ENCODE peak calls at places on chromosomes 7 and 10, in eight cellular contexts. Q is cardiac fibroblast, H is Panc1, Z is fibroblast of villous mesenchyme, R is colonic mucosa, J is pancreas, L is cardiac muscle cell, B is neural progenitor cell. D is an unnamed sample.

GRCh38 chr7:106076537-106076936 is 35.6 kb downstream of the SYPL1 start:
- DNase-seq in Q (no peak), H (no peak), Z (no peak), R (no peak), J (no peak), L (no peak), B (no peak), D (no peak)

GRCh38 chr10:72888151-72888638 is 5.3 kb upstream of the OIT3 start:
- DNase-seq in Q (no peak), H (no peak), Z (peak), R (no peak), J (no peak), L (no peak), B (no peak), D (no peak)

GRCh38 chr10:75508239-75508813 is 76.9 kb downstream of the LRMDA start:
- DNase-seq in Q (peak), H (no peak), Z (peak), R (no peak), J (no peak), L (peak), B (no peak), D (no peak)

GRCh38 chr7:7970113-7970619 is 1.6 kb downstream of the GLCCI1 start:
- DNase-seq in Q (no peak), H (no peak), Z (no peak), R (no peak), J (no peak), L (no peak), B (peak), D (no peak)

GRCh38 chr7:98213296-98213873 is 2.1 kb downstream of the BHLHA15 start:
- DNase-seq in Q (no peak), H (no peak), Z (no peak), R (no peak), J (no peak), L (no peak), B (no peak), D (no peak)

GRCh38 chr7:12712236-12712635 is 24.8 kb downstream of the ARL4A start:
- DNase-seq in Q (no peak), H (no peak), Z (peak), R (no peak), J (no peak), L (no peak), B (no peak), D (no peak)

GRCh38 chr7:23471090-23471859 is 984 bp upstream of the IGF2BP3 start:
- DNase-seq in Q (peak), H (no peak), Z (peak), R (peak), J (no peak), L (peak), B (peak), D (peak)

GRCh38 chr10:65501259-65501658 is 1424.6 kb upstream of the LRRTM3 start:
- DNase-seq in Q (no peak), H (no peak), Z (no peak), R (no peak), J (no peak), L (no peak), B (no peak), D (peak)

GRCh38 chr10:43121444-43121843 is 16.8 kb upstream of the CSGALNACT2 start:
- DNase-seq in Q (peak), H (no peak), Z (no peak), R (no peak), J (no peak), L (peak), B (no peak), D (peak)

GRCh38 chr10:100743626-100744135 is 1.7 kb upstream of the PAX2 start:
- DNase-seq in Q (peak), H (no peak), Z (peak), R (no peak), J (peak), L (peak), B (peak), D (peak)

GRCh38 chr10:12351447-12351846 is 2.1 kb downstream of the CAMK1D start:
- DNase-seq in Q (no peak), H (no peak), Z (no peak), R (peak), J (no peak), L (no peak), B (no peak), D (peak)

GRCh38 chr10:11293332-11293731 is 275.7 kb downstream of the CELF2 start:
- DNase-seq in Q (no peak), H (no peak), Z (no peak), R (no peak), J (no peak), L (no peak), B (no peak), D (no peak)

GRCh38 chr7:77707504-77707992 is 11.3 kb downstream of the RSBN1L start:
- DNase-seq in Q (no peak), H (no peak), Z (no peak), R (no peak), J (no peak), L (no peak), B (no peak), D (no peak)

GRCh38 chr7:149007615-149008014 is 20.7 kb downstream of the PDIA4 start:
- DNase-seq in Q (no peak), H (no peak), Z (no peak), R (no peak), J (no peak), L (no peak), B (no peak), D (no peak)

GRCh38 chr7:94444808-94445207 is 50.1 kb downstream of the COL1A2 start:
- DNase-seq in Q (no peak), H (no peak), Z (no peak), R (no peak), J (no peak), L (no peak), B (peak), D (no peak)

GRCh38 chr10:32253300-32253699 is 93.7 kb downstream of the EPC1 start:
- DNase-seq in Q (no peak), H (no peak), Z (peak), R (peak), J (no peak), L (no peak), B (no peak), D (no peak)

GRCh38 chr7:139121-139520 is 53.2 kb upstream of the FAM20C start:
- DNase-seq in Q (no peak), H (no peak), Z (no peak), R (peak), J (no peak), L (no peak), B (peak), D (no peak)

GRCh38 chr7:55016746-55017090 is 2.1 kb upstream of the EGFR start:
- DNase-seq in Q (no peak), H (no peak), Z (no peak), R (no peak), J (no peak), L (no peak), B (no peak), D (no peak)

GRCh38 chr7:55019329-55019690 is 493 bp downstream of the EGFR start:
- DNase-seq in Q (peak), H (no peak), Z (peak), R (peak), J (peak), L (no peak), B (peak), D (no peak)

GRCh38 chr7:55016061-55016745 is 2.6 kb upstream of the EGFR start:
- DNase-seq in Q (peak), H (no peak), Z (no peak), R (no peak), J (no peak), L (no peak), B (no peak), D (no peak)

GRCh38 chr7:55018361-55019328 is at the start of gene EGFR:
- DNase-seq in Q (peak), H (no peak), Z (peak), R (peak), J (peak), L (peak), B (peak), D (no peak)

GRCh38 chr7:55017841-55018240 is 976 bp upstream of the EGFR start:
- DNase-seq in Q (no peak), H (no peak), Z (no peak), R (no peak), J (no peak), L (no peak), B (no peak), D (no peak)
- H3K4me3 ChIP-seq in Q (no peak), H (no peak), Z (no peak), R (no peak), J (peak), L (no peak), B (peak), D (no peak)

DNA sequence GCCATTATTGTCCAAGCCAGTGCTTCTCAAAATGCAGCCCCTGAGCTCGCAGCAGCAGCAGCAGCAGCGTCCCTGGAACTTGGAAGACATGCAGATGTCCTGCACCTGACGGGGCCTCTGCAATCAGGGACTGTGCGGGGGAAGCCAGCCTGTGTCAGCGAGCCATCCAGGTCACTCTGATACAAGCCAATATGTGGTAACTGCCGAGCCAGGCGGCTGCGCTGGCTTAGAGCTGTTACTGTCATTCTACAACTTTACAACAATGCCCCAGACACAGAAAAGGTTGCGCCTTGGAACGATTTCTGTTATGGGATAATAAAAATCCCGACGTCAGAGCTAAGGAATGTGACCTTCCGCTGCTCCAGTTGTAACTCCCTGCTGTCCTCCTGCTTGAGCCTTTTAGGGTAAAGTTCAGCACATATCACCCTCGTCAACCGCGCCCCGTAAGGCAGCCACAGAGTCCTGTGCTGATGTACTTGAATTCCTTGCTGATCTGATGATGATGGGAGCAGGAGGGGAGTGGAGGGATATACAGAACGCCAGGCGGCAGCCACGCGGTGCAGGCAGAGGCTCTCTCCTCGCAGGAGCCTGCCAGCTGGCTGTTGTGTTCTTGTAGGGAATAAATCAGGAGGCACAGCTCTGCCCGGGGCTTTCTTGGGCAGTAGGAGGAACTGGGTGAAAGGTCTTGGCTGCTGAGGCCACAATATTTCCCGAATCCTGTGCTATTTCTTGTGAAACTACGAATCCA is 20.0 kb upstream of the CRYGN start:
- DNase-seq in Q (peak), H (peak), Z (peak), R (peak), J (peak), L (peak), B (peak), D (no peak)
- TF ChIP-seq CTCF in Q (peak), H (no peak), Z (peak), R (no peak), J (no peak), L (peak), B (peak), D (no peak)

GRCh38 chr7:41886257-41886905 is 183.5 kb upstream of the INHBA start:
- DNase-seq in Q (peak), H (no peak), Z (peak), R (peak), J (peak), L (peak), B (no peak), D (no peak)
- H3K4me3 ChIP-seq in Q (no peak), H (no peak), Z (no peak), R (no peak), J (no peak), L (no peak), B (no peak), D (no peak)

GRCh38 chr10:102394079-102394800 is 1.3 kb upstream of the NFKB2 start:
- DNase-seq in Q (peak), H (peak), Z (peak), R (peak), J (peak), L (peak), B (peak), D (peak)
- TF ChIP-seq CTCF in Q (peak), H (peak), Z (no peak), R (peak), J (no peak), L (no peak), B (peak), D (peak)

DNA sequence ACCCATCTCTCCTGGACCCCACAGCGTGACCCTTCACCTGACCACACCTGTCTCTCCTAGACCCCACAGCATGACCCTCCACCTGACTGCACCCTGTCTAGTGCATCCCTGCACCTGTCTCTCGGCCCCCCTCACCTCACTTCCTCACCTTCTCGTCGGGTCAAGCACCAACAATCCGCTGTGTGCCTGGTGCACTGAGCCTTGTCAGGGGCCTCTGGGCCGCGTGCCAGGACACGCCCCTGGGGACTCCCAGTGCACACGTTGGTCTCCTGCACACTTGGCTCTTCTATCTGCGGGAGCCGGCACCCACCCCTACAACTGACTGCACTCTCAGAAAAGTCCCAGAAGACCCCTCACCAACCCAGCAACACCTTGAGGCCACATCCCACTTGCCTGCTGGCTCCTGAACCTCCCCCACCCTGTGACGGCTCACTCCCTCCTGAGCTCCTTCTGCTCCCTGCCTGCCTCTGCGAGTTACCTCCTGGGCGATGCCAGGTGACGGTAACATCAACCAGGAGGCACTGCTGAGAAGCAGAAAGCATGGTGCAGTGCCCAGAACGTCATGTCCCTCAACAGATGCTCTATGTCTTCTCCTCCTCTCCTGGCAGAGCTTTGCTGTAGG is 147.6 kb downstream of the DIP2C start:
- DNase-seq in Q (no peak), H (no peak), Z (no peak), R (no peak), J (no peak), L (no peak), B (no peak), D (peak)
- H3K4me3 ChIP-seq in Q (no peak), H (no peak), Z (no peak), R (no peak), J (no peak), L (no peak), B (no peak), D (no peak)

DNA sequence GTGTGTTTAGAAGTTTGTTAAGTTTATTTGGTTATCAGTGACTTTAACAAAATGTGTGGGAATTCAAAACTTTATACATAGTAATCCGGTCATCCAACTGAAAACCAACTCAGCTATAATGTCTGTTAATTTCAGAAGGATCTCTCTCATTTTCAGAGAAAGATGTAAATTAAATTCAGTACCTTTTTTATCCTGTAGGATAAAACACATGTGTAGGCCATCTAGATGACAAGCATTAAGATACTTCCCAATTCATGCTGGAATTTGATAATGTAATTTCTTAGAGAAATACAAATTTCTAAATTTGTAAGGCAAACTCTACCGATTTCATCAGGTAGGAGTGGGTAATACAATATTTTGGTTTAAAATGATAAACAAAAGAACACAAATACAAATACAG is 43.4 kb upstream of the STEAP4 start:
- DNase-seq in Q (no peak), H (no peak), Z (no peak), R (no peak), J (no peak), L (no peak), B (no peak), D (no peak)
- TF ChIP-seq CTCF in Q (no peak), H (no peak), Z (no peak), R (no peak), J (no peak), L (no peak), B (no peak), D (no peak)

GRCh38 chr10:120981601-120982381 is 130.6 kb downstream of the WDR11 start:
- DNase-seq in Q (no peak), H (no peak), Z (no peak), R (no peak), J (no peak), L (no peak), B (peak), D (no peak)

GRCh38 chr10:120980316-120980975 is 129.3 kb downstream of the WDR11 start:
- DNase-seq in Q (no peak), H (no peak), Z (no peak), R (no peak), J (no peak), L (no peak), B (peak), D (no peak)

GRCh38 chr10:120977892-120978291 is 126.7 kb downstream of the WDR11 start:
- DNase-seq in Q (no peak), H (no peak), Z (no peak), R (no peak), J (no peak), L (no peak), B (no peak), D (no peak)

GRCh38 chr10:120978589-120979252 is 127.6 kb downstream of the WDR11 start:
- DNase-seq in Q (peak), H (no peak), Z (peak), R (peak), J (no peak), L (peak), B (no peak), D (no peak)

DNA sequence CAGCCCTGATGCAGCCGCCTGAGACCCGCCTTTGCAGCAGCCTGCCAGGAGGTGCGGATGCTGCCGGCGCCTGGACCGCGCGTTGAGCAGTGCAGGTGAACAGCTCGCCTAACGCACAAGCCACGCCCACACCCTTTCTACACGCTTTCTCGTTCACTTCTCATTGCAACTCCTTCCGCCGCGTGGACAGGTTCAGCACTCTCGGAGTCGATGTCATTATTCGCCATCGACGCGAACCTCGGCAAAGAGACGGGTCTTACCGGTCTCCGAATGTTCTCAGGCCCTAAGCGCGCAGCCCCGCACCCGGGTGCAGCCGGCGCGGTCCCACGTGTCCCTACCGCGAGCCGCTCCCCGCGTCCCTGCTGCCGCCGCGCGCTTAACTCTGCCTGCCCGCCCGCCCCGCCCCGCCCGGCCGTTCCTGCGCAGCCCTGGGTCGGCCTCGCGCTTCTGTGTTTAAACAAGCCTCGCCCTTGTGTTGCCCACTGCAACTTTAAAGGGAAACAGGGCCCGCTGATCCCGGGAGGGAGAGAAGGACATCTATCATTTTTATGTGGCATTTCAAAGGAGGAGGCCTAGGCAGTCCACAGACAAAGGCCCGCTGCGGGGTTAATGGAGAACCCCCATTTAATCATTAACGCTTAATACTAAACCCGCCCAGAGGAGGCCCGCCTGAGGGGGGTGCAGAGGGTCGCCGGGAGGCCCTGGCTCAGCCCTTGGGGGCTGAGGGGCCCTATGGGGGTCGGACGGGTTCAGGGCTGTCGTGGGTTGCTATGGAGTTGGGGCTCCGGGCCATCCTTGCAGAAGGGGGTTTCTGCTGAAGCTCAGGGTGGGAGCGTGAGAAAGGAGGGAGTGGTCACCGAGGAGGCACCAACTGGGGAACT is 128.5 kb downstream of the WDR11 start:
- DNase-seq in Q (no peak), H (no peak), Z (peak), R (peak), J (peak), L (peak), B (peak), D (no peak)
- H3K4me3 ChIP-seq in Q (no peak), H (peak), Z (peak), R (peak), J (peak), L (peak), B (peak), D (no peak)

GRCh38 chr7:154649015-154649414 is 353.9 kb downstream of the PAXIP1 start:
- DNase-seq in Q (no peak), H (no peak), Z (no peak), R (no peak), J (no peak), L (no peak), B (no peak), D (no peak)

GRCh38 chr7:154651501-154651900 is 351.4 kb downstream of the PAXIP1 start:
- DNase-seq in Q (no peak), H (no peak), Z (no peak), R (no peak), J (no peak), L (no peak), B (no peak), D (no peak)

GRCh38 chr7:154649434-154649833 is 353.5 kb downstream of the PAXIP1 start:
- DNase-seq in Q (no peak), H (no peak), Z (no peak), R (no peak), J (no peak), L (no peak), B (no peak), D (no peak)

GRCh38 chr7:154647625-154648024 is 355.3 kb downstream of the PAXIP1 start:
- DNase-seq in Q (no peak), H (no peak), Z (no peak), R (no peak), J (no peak), L (no peak), B (no peak), D (no peak)

DNA sequence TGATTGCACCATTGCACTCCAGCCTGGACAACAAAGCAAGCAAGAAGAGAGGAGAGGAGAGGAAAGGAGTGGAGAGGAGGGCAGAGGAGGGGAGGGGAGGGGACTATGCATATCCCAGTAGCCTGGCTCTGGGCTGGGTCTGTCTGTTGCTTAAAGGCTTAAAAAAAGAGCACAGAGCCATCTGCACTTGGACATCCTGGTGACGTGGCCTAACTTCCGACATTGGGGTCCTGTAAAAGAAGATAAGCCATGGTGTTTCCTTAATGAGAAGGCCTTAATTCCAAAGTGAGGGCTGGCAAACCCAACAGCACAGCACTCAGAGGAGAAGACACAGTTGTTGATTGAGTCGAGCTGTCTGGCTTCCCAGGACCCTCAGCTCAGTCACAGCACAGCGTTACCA is 352.6 kb downstream of the PAXIP1 start:
- DNase-seq in Q (no peak), H (no peak), Z (no peak), R (no peak), J (no peak), L (no peak), B (no peak), D (no peak)
- TF ChIP-seq CTCF in Q (no peak), H (no peak), Z (no peak), R (no peak), J (no peak), L (no peak), B (no peak), D (no peak)

DNA sequence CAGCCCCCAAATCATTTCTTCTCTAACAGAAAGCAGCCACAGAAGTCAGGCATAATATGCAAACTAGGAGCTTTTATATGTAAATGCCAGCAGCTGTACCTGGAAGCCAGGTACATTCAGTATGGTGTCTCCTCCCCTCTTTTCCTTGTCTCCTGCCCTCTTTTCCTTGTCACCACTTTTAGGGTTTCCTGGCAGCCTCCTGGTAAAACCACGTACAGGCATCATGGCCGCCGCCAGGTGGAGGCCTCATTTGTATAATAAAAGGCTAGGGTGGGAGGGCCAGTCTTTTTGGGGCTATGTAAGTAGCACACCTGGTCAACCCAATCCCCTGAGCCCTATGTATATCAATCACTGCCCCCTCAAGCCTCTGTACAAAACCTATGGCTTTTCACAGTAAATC is 28.7 kb downstream of the PDZD8 start:
- DNase-seq in Q (no peak), H (no peak), Z (no peak), R (peak), J (no peak), L (no peak), B (peak), D (no peak)
- H3K4me3 ChIP-seq in Q (no peak), H (no peak), Z (no peak), R (no peak), J (no peak), L (no peak), B (no peak), D (no peak)

D was measured in GM12865.